ENCODE peak calls at places on chromosomes 3 and 15, in seven cellular contexts. L, V, N, S, E, C and W are unnamed samples.

GRCh38 chr3:194195611-194196010 is 59.7 kb downstream of the HES1 start:
- DNase-seq in C (no peak), V (no peak), N (no peak), S (no peak), E (no peak), L (no peak), W (no peak)

GRCh38 chr3:178684881-178685590 is 148.8 kb downstream of the KCNMB2 start:
- DNase-seq in V (no peak), S (no peak), N (no peak), C (no peak), E (no peak), L (no peak), W (no peak)

GRCh38 chr3:141680620-141681389 is 57.3 kb upstream of the RNF7 start:
- DNase-seq in V (no peak), E (peak), N (no peak), S (no peak), C (no peak), L (no peak), W (no peak)

GRCh38 chr3:14853280-14853956 is 34.7 kb downstream of the FGD5 start:
- DNase-seq in N (no peak), E (no peak), C (no peak), L (no peak), V (no peak), S (no peak), W (no peak)

GRCh38 chr3:69292185-69292584 is 93.7 kb downstream of the FRMD4B start:
- DNase-seq in S (no peak), V (no peak), E (no peak), C (no peak), L (no peak), N (no peak), W (no peak)

GRCh38 chr3:170689218-170689874 is 103.5 kb upstream of the SLC7A14 start:
- DNase-seq in S (no peak), C (no peak), N (peak), V (no peak), E (peak), L (peak), W (peak)

GRCh38 chr15:62241135-62241770 is 76.2 kb upstream of the C2CD4B start:
- DNase-seq in L (no peak), C (no peak), V (no peak), E (peak), N (no peak), S (no peak), W (no peak)

GRCh38 chr15:63369766-63370165 is 11.9 kb downstream of the CA12 start:
- DNase-seq in E (no peak), C (no peak), S (no peak), L (no peak), N (no peak), V (no peak), W (no peak)

GRCh38 chr3:66603161-66603611 is 102.4 kb upstream of the LRIG1 start:
- DNase-seq in N (no peak), E (no peak), V (no peak), C (no peak), S (no peak), L (no peak), W (no peak)

GRCh38 chr3:194198938-194199337 is 63.0 kb downstream of the HES1 start:
- DNase-seq in C (no peak), N (no peak), V (no peak), L (no peak), E (no peak), S (no peak), W (no peak)

GRCh38 chr3:168094877-168095610 is 680 bp downstream of the GOLIM4 start:
- DNase-seq in L (peak), N (peak), E (peak), C (no peak), S (peak), V (peak), W (peak)

GRCh38 chr3:25035511-25035910 is 392.6 kb upstream of the RARB start:
- DNase-seq in S (no peak), C (no peak), L (no peak), V (no peak), E (peak), N (no peak), W (no peak)

GRCh38 chr3:117477214-117477755 is 767.7 kb downstream of the TUSC7 start:
- DNase-seq in S (no peak), L (no peak), E (no peak), N (no peak), V (no peak), C (no peak), W (no peak)

GRCh38 chr3:177746259-177747021 is 549.2 kb upstream of the TBL1XR1 start:
- DNase-seq in L (no peak), C (no peak), N (no peak), S (no peak), E (no peak), V (no peak), W (no peak)

GRCh38 chr3:52088445-52089367 is 32.3 kb upstream of the DUSP7 start:
- DNase-seq in E (peak), C (no peak), S (no peak), L (no peak), N (peak), V (no peak), W (no peak)

GRCh38 chr15:96564546-96564945 is 234.0 kb downstream of the NR2F2 start:
- DNase-seq in C (no peak), S (no peak), V (peak), N (no peak), L (no peak), E (peak), W (no peak)

GRCh38 chr15:85642693-85643058 is 152.0 kb downstream of the KLHL25 start:
- DNase-seq in V (no peak), S (no peak), N (no peak), L (no peak), E (no peak), C (no peak), W (no peak)

GRCh38 chr3:23580337-23580736 is 225.4 kb upstream of the UBE2E1 start:
- DNase-seq in L (peak), C (no peak), N (no peak), V (no peak), S (no peak), E (peak), W (no peak)

GRCh38 chr15:37046876-37047614 is 53.3 kb downstream of the MEIS2 start:
- DNase-seq in N (no peak), V (no peak), S (no peak), C (no peak), E (peak), L (no peak), W (no peak)

GRCh38 chr3:48915296-48915695 is 3.3 kb upstream of the ARIH2 start:
- DNase-seq in S (no peak), N (no peak), L (no peak), E (no peak), V (no peak), C (no peak), W (no peak)

GRCh38 chr15:83404143-83404542 is 43.0 kb upstream of the SH3GL3 start:
- DNase-seq in E (no peak), L (no peak), V (no peak), C (no peak), S (no peak), N (no peak), W (peak)

GRCh38 chr15:60733196-60733595 is 254.3 kb upstream of the ICE2 start:
- DNase-seq in S (no peak), L (no peak), E (no peak), N (no peak), V (no peak), C (no peak), W (no peak)